ENCODE peak calls at places on chromosomes 13 and 19, in ten cellular contexts. P is NCI-H460; S is activated CD4-positive, CD25-positive, alpha-beta regulatory T cell; A is iris pigment epithelial cell; E is CD8-positive, alpha-beta T cell; W is H4; M is GM10248; O is breast epithelium; I is thoracic aorta; T is stromal cell of bone marrow. L is an unnamed sample.

GRCh38 chr13:93903909-93904308 is 575.6 kb downstream of the DCT start:
- DNase-seq in P (no peak), S (no peak), A (peak), E (no peak), W (peak), M (no peak), O (no peak), I (no peak), T (no peak), L (no peak)

GRCh38 chr19:45385392-45386221 is 15.2 kb upstream of the ERCC2 start:
- DNase-seq in P (no peak), S (no peak), A (no peak), E (no peak), W (no peak), M (no peak), O (no peak), I (no peak), T (no peak), L (no peak)

GRCh38 chr19:34590228-34590627 is 86.7 kb downstream of the SCGB2B2 start:
- DNase-seq in P (no peak), S (no peak), A (no peak), E (no peak), W (no peak), M (no peak), O (no peak), I (no peak), T (no peak), L (no peak)

GRCh38 chr13:44573790-44574465 is 2.2 kb downstream of the TSC22D1 start:
- DNase-seq in P (no peak), S (no peak), A (peak), E (no peak), W (peak), M (peak), O (no peak), I (no peak), T (peak), L (no peak)

GRCh38 chr19:5130371-5131030 is 161.6 kb downstream of the KDM4B start:
- DNase-seq in P (no peak), S (peak), A (no peak), E (peak), W (no peak), M (peak), O (no peak), I (no peak), T (no peak), L (peak)

GRCh38 chr13:29021717-29022116 is 201.6 kb downstream of the MTUS2 start:
- DNase-seq in P (no peak), S (no peak), A (no peak), E (no peak), W (no peak), M (no peak), O (no peak), I (no peak), T (no peak), L (no peak)

GRCh38 chr19:44987148-44987675 is 14.1 kb upstream of the RELB start:
- DNase-seq in P (no peak), S (no peak), A (no peak), E (no peak), W (no peak), M (no peak), O (no peak), I (no peak), T (no peak), L (no peak)

GRCh38 chr19:38683393-38684077 is 36.1 kb downstream of the ACTN4 start:
- DNase-seq in P (peak), S (peak), A (peak), E (peak), W (peak), M (no peak), O (peak), I (no peak), T (peak), L (no peak)

GRCh38 chr19:47745010-47745901 is at the start of gene NOP53:
- DNase-seq in P (peak), S (peak), A (peak), E (peak), W (peak), M (peak), O (peak), I (peak), T (peak), L (peak)

GRCh38 chr19:47511128-47511517 is 3.7 kb downstream of the NAPA start:
- DNase-seq in P (no peak), S (no peak), A (no peak), E (no peak), W (no peak), M (no peak), O (no peak), I (no peak), T (no peak), L (no peak)

GRCh38 chr19:13795595-13796300 is 505 bp downstream of the ZSWIM4 start:
- DNase-seq in P (no peak), S (no peak), A (peak), E (no peak), W (no peak), M (peak), O (no peak), I (no peak), T (no peak), L (peak)

GRCh38 chr13:31943591-31943990 is 88.0 kb upstream of the FRY start:
- DNase-seq in P (no peak), S (no peak), A (no peak), E (no peak), W (no peak), M (no peak), O (no peak), I (no peak), T (no peak), L (no peak)

GRCh38 chr13:44903596-44903995 is 85.7 kb downstream of the NUFIP1 start:
- DNase-seq in P (no peak), S (no peak), A (peak), E (no peak), W (peak), M (no peak), O (no peak), I (peak), T (peak), L (no peak)

GRCh38 chr13:31200636-31200970 is 828 bp downstream of the B3GLCT start:
- DNase-seq in P (no peak), S (peak), A (peak), E (peak), W (no peak), M (peak), O (peak), I (no peak), T (no peak), L (no peak)

GRCh38 chr13:41130356-41130755 is 2.2 kb downstream of the KBTBD6 start:
- DNase-seq in P (no peak), S (no peak), A (peak), E (no peak), W (no peak), M (no peak), O (no peak), I (no peak), T (no peak), L (no peak)

GRCh38 chr19:43438291-43439162 is 23.8 kb downstream of the TEX101 start:
- DNase-seq in P (peak), S (no peak), A (no peak), E (peak), W (peak), M (no peak), O (no peak), I (no peak), T (no peak), L (no peak)

GRCh38 chr13:108859202-108860012 is 230.0 kb downstream of the MYO16 start:
- DNase-seq in P (no peak), S (no peak), A (peak), E (no peak), W (peak), M (no peak), O (no peak), I (no peak), T (peak), L (no peak)

GRCh38 chr19:15562861-15563260 is 52.2 kb upstream of the CYP4F8 start:
- DNase-seq in P (no peak), S (no peak), A (peak), E (no peak), W (peak), M (no peak), O (peak), I (no peak), T (no peak), L (no peak)

GRCh38 chr13:109191422-109191821 is 562.0 kb downstream of the MYO16 start:
- DNase-seq in P (no peak), S (no peak), A (no peak), E (no peak), W (no peak), M (no peak), O (no peak), I (no peak), T (no peak), L (no peak)

GRCh38 chr19:14147797-14148605 is 11.6 kb upstream of the ASF1B start:
- DNase-seq in P (no peak), S (peak), A (peak), E (peak), W (peak), M (peak), O (peak), I (no peak), T (peak), L (peak)

GRCh38 chr19:23539499-23539898 is 144.2 kb upstream of the ZNF91 start:
- DNase-seq in P (no peak), S (no peak), A (no peak), E (no peak), W (no peak), M (no peak), O (no peak), I (no peak), T (no peak), L (no peak)

L was measured in GM20000.